ENCODE peak calls at places on chromosome 11, in seven cellular contexts. Q is mesendoderm, R is IMR-90, S is H9, H is H1, A is trophoblast cell, T is mesenchymal stem cell. N is an unnamed sample.
A peak's percentile ranks its signal among the peaks of the same experiment; 100 is the strongest.

GRCh38 chr11:17604201-17604912 is 57.3 kb downstream of the OTOG start:
- DNase-seq in Q (no peak), R (no peak), S (no peak), H (no peak), A (peak; percentile 8), T (no peak), N (no peak)

GRCh38 chr11:116865696-116866095 is 28.3 kb upstream of the APOA1 start:
- DNase-seq in Q (no peak), R (peak; percentile 37), S (no peak), H (no peak), A (peak; percentile 69), T (peak; percentile 40), N (no peak)

GRCh38 chr11:121231576-121232278 is 60.8 kb upstream of the SC5D start:
- DNase-seq in Q (no peak), R (no peak), S (no peak), H (no peak), A (no peak), T (no peak), N (no peak)

GRCh38 chr11:93160808-93161207 is 37.0 kb downstream of the SLC36A4 start:
- DNase-seq in Q (no peak), R (no peak), S (no peak), H (no peak), A (no peak), T (no peak), N (no peak)

GRCh38 chr11:32279672-32280071 is 155.7 kb downstream of the WT1 start:
- DNase-seq in Q (peak; percentile 22), R (no peak), S (no peak), H (no peak), A (no peak), T (no peak), N (no peak)

GRCh38 chr11:14141676-14142075 is 179.2 kb downstream of the SPON1 start:
- DNase-seq in Q (no peak), R (no peak), S (no peak), H (no peak), A (no peak), T (no peak), N (no peak)

GRCh38 chr11:35347921-35348331 is 71.4 kb downstream of the SLC1A2 start:
- DNase-seq in Q (peak; percentile 13), R (peak; percentile 67), S (peak; percentile 30), H (no peak), A (no peak), T (no peak), N (no peak)

GRCh38 chr11:26442131-26442530 is 110.2 kb downstream of the ANO3 start:
- DNase-seq in Q (no peak), R (peak; percentile 17), S (no peak), H (no peak), A (no peak), T (peak; percentile 37), N (no peak)

GRCh38 chr11:46497498-46497897 is 96.3 kb downstream of the AMBRA1 start:
- DNase-seq in Q (no peak), R (no peak), S (no peak), H (no peak), A (no peak), T (no peak), N (no peak)

GRCh38 chr11:94310191-94310875 is 6.0 kb downstream of the IZUMO1R start:
- DNase-seq in Q (no peak), R (no peak), S (no peak), H (no peak), A (no peak), T (no peak), N (no peak)

GRCh38 chr11:107744736-107745135 is 32.9 kb upstream of the SLN start:
- DNase-seq in Q (peak; percentile 8), R (no peak), S (no peak), H (no peak), A (no peak), T (no peak), N (no peak)

GRCh38 chr11:107740256-107740655 is 28.4 kb upstream of the SLN start:
- DNase-seq in Q (no peak), R (no peak), S (no peak), H (no peak), A (no peak), T (no peak), N (no peak)

GRCh38 chr11:107741044-107741823 is 29.4 kb upstream of the SLN start:
- DNase-seq in Q (peak; percentile 62), R (peak; percentile 44), S (no peak), H (peak; percentile 54), A (peak; percentile 33), T (peak; percentile 28), N (no peak)

GRCh38 chr11:107747622-107748021 is 35.8 kb upstream of the SLN start:
- DNase-seq in Q (peak; percentile 13), R (no peak), S (no peak), H (no peak), A (no peak), T (no peak), N (no peak)

GRCh38 chr11:107743161-107743560 is 31.3 kb upstream of the SLN start:
- DNase-seq in Q (no peak), R (no peak), S (no peak), H (no peak), A (no peak), T (no peak), N (no peak)
- H2BK120ac ChIP-seq in Q (no peak overlapping the region), R (no peak overlapping the region), S (no peak overlapping the region), H (no peak overlapping the region), A (no peak overlapping the region), T (no peak overlapping the region), N (no peak overlapping the region)

DNA sequence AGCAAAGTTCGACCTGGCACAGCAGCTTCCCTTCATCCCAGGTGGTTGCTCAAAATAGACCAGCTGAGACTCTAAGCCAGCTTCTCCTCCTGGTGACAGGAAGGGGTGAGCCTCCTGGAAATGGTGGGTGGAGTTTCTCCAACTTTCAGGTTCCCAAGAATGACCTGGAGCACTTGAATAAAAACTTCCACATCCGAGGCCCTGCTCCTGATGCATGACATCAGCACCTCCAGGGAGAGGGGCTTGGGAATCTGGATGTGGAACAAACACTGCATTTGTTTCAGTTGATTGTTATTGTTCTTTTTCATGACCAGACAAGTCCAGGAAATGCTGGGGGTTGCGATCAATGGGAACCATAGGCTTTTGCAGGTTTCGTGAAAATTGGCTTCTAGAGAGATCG is 19.4 kb downstream of the ST14 start:
- DNase-seq in Q (no peak), R (no peak), S (no peak), H (no peak), A (no peak), T (no peak), N (no peak)
- H2BK120ac ChIP-seq in Q (no peak overlapping the region), R (no peak overlapping the region), S (no peak overlapping the region), H (no peak overlapping the region), A (no peak overlapping the region), T (no peak overlapping the region), N (no peak overlapping the region)

GRCh38 chr11:72466410-72466809 is 32.1 kb upstream of the CLPB start:
- DNase-seq in Q (no peak), R (no peak), S (no peak), H (no peak), A (no peak), T (no peak), N (no peak)
- H2BK120ac ChIP-seq in Q (no peak overlapping the region), R (no peak overlapping the region), S (no peak overlapping the region), H (no peak overlapping the region), A (no peak overlapping the region), T (no peak overlapping the region), N (no peak overlapping the region)

GRCh38 chr11:109155291-109155690 is 266.7 kb upstream of the C11orf87 start:
- DNase-seq in Q (no peak), R (no peak), S (no peak), H (no peak), A (no peak), T (no peak), N (no peak)
- H2BK120ac ChIP-seq in Q (no peak overlapping the region), R (no peak overlapping the region), S (no peak overlapping the region), H (no peak overlapping the region), A (no peak overlapping the region), T (no peak overlapping the region), N (no peak overlapping the region)

GRCh38 chr11:84780689-84781293 is 846.4 kb downstream of the DLG2 start:
- DNase-seq in Q (peak; percentile 57), R (peak; percentile 15), S (no peak), H (no peak), A (no peak), T (peak; percentile 18), N (peak; percentile 17)

DNA sequence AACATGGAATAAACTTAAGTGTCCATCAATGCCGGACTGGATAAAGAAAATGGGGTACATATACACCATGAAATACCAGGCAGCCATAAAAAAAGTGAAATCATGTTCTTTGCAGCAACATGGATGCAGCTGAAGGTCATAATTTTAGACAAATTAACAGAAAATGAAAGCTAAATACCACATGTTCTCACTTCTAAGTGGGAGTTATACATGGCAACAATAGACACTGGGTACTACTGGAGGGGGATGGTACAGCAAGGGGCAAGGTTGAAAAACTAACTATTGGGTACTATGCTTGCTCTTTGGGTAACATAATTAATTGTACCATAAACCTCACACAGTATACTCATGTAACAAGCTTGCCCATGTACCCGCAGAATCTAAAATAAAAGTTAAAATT is 851.6 kb downstream of the DLG2 start:
- DNase-seq in Q (no peak), R (no peak), S (no peak), H (no peak), A (no peak), T (no peak), N (no peak)
- H2BK120ac ChIP-seq in Q (no peak overlapping the region), R (no peak overlapping the region), S (no peak overlapping the region), H (no peak overlapping the region), A (no peak overlapping the region), T (no peak overlapping the region), N (no peak overlapping the region)

GRCh38 chr11:19759389-19759788 is 46.8 kb downstream of the NAV2 start:
- DNase-seq in Q (no peak), R (no peak), S (no peak), H (no peak), A (no peak), T (no peak), N (no peak)

GRCh38 chr11:19751055-19751454 is 38.4 kb downstream of the NAV2 start:
- DNase-seq in Q (no peak), R (no peak), S (no peak), H (no peak), A (no peak), T (no peak), N (no peak)

GRCh38 chr11:19756675-19757475 is 44.2 kb downstream of the NAV2 start:
- DNase-seq in Q (no peak), R (no peak), S (no peak), H (no peak), A (peak; percentile 29), T (no peak), N (no peak)

GRCh38 chr11:19747634-19748280 is 35.1 kb downstream of the NAV2 start:
- DNase-seq in Q (no peak), R (no peak), S (no peak), H (no peak), A (no peak), T (no peak), N (no peak)

GRCh38 chr11:19753451-19754041 is 40.9 kb downstream of the NAV2 start:
- DNase-seq in Q (no peak), R (peak; percentile 38), S (no peak), H (no peak), A (peak; percentile 28), T (no peak), N (no peak)
- H2BK120ac ChIP-seq in Q (no peak overlapping the region), R (no peak overlapping the region), S (no peak overlapping the region), H (no peak overlapping the region), A (no peak overlapping the region), T (no peak overlapping the region), N (no peak overlapping the region)